ENCODE peak calls at places on chromosomes 13 and 19, in five cellular contexts. R, K, C, P and T are unnamed samples.

GRCh38 chr19:31548941-31549340 is 199.7 kb upstream of the TSHZ3 start:
- DNase-seq in K (peak), R (no peak), C (no peak), P (peak), T (peak)

GRCh38 chr13:114068723-114069322 is 63.6 kb downstream of the RASA3 start:
- DNase-seq in C (peak), K (no peak), P (peak), R (no peak), T (no peak)

GRCh38 chr13:106381083-106381482 is 154.4 kb downstream of the EFNB2 start:
- DNase-seq in C (no peak), R (no peak), K (no peak), P (peak), T (no peak)

GRCh38 chr19:50361290-50362029 is 4.0 kb downstream of the NAPSA start:
- DNase-seq in K (no peak), C (no peak), R (no peak), P (no peak), T (peak)

GRCh38 chr19:17751103-17751911 is at the start of gene FCHO1:
- DNase-seq in K (peak), R (no peak), C (peak), P (no peak), T (peak)

GRCh38 chr13:26198116-26198515 is 24.0 kb downstream of the RNF6 start:
- DNase-seq in P (no peak), C (no peak), R (no peak), K (no peak), T (no peak)

GRCh38 chr13:26476111-26476743 is 81.3 kb upstream of the WASF3 start:
- DNase-seq in R (no peak), K (no peak), P (peak), C (peak), T (no peak)

GRCh38 chr13:110634558-110634957 is 19.2 kb downstream of the NAXD start:
- DNase-seq in P (peak), C (no peak), K (no peak), R (no peak), T (no peak)

GRCh38 chr19:6476155-6476895 is 5.3 kb downstream of the DENND1C start:
- DNase-seq in P (peak), R (peak), C (peak), K (peak), T (peak)
- H3K27ac ChIP-seq in P (no peak), R (no peak), C (no peak), K (no peak), T (no peak)

DNA sequence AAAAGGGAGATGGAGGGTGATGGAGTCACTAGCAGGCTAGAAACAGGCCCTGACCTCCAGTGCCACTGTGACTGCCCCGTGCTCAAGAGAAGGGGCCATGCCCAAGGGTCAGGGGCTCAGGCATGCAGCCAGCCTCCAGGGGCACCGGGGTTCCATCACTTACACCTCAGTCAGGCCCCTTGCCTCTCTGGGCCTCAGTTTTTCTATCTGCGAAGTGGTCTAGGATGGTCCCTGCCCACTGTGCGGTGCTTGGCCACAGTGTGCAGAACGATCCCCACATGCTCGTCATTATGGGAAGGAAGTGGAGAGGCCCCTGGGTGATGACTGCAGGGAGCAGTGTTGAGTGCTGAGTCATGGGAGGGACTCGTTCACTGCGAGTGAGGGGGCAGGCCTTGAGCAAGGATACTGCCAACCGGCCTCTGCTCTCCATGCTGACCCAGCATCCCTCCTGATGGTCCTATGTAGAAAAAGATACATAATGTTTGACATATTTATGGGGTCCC is 23.1 kb downstream of the TMED1 start:
- DNase-seq in K (no peak), C (peak), P (peak), R (no peak), T (no peak)
- H3K27ac ChIP-seq in K (peak), C (no peak), P (peak), R (peak), T (no peak)

DNA sequence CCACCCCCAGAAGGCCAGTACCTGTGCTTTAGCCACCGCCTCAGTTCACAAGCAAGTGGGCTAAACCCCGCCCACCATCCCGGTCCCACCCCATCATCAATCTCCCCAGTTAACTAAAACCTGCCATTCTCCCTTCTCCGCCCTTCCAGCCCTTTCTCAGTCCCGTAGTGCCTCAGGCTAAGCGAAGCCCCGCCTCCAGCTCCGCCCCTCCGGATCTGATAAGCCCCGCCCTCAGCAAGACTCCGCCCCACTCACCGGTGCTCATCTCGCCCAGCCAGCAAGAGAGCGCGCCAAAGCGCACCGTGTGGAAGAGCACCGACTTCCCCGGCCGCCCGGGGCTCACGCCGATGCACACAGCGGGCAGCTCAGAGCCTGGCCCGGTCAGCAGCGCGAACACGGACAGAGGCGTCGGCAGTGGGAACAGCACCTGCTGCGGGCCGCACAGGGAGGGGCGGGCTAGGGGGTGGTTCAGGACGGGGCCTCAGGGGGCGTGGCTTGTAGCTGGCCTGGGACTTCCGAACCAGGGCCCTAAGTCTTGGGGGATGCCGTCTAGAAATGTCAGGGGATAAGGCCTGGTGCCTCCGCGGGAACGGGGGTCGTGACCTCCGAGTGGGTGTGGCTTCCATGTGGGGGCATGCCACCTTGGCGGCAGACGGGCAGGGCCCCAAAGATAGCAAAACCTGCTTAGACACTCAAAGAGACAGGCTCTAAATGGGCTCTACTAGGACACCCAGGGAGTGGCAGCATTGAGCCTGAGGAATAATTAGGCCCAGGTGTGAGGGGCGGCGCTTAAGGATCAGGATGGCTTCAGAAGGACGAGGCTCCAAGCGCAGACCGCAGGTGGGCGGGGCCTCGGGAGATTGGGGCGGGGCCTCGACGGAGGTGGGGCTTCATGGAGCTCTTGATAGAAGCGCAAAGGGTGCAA is 21.4 kb downstream of the MAP4K1 start:
- DNase-seq in K (peak), C (no peak), R (no peak), P (peak), T (no peak)
- H3K27ac ChIP-seq in K (no peak), C (no peak), R (no peak), P (no peak), T (no peak)

GRCh38 chr13:44365899-44366298 is 7.7 kb upstream of the SERP2 start:
- DNase-seq in K (no peak), P (no peak), R (no peak), C (no peak), T (no peak)

GRCh38 chr13:44364601-44365000 is 9.0 kb upstream of the SERP2 start:
- DNase-seq in R (no peak), C (no peak), P (peak), K (no peak), T (no peak)

GRCh38 chr13:44365008-44365407 is 8.6 kb upstream of the SERP2 start:
- DNase-seq in C (no peak), R (no peak), P (peak), K (no peak), T (no peak)

GRCh38 chr13:44362394-44363040 is 11.1 kb upstream of the SERP2 start:
- DNase-seq in C (no peak), K (no peak), P (peak), R (no peak), T (no peak)

DNA sequence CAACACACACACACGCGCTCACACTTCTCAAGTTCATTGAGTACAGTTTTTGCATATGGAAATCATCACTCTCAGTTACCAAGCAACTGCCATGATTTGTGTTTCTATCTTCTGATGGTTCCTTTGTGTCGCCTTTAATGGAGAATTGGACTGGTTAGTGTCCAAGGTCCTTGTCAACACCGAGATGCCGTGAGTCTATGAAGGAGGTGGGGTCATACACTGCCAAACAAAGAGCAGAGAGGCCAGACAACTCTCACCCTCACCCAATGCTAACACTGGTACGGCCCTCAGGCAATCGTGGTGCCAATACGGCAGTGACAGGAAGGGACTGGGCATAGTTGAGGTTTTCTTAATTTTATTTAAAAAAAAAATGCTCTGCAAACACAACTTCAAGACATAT is 9.6 kb upstream of the SERP2 start:
- DNase-seq in R (no peak), K (no peak), P (no peak), C (peak), T (no peak)
- H3K27ac ChIP-seq in R (peak), K (no peak), P (no peak), C (peak), T (no peak)

DNA sequence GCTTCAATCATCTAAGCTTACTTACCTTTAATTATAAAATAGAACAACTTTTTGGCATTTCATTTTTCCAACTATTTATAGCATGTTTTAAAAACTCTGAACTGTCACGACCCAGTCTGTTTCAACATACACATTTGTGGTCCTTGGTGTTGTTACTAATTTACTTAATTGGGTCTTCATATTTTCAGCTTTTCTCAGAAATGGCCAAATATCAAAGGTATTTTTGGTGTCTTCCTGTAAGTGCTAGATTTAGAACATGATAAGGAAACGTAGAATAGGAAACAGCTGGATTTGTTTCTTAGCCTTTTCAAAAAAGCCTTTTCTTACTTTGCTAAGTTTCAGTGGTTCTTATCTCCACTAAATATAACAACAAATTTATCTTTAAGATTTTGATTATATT is 11.4 kb downstream of the LPAR6 start:
- DNase-seq in P (no peak), R (no peak), K (no peak), C (no peak), T (no peak)
- H3K27ac ChIP-seq in P (no peak), R (peak), K (peak), C (peak), T (no peak)

DNA sequence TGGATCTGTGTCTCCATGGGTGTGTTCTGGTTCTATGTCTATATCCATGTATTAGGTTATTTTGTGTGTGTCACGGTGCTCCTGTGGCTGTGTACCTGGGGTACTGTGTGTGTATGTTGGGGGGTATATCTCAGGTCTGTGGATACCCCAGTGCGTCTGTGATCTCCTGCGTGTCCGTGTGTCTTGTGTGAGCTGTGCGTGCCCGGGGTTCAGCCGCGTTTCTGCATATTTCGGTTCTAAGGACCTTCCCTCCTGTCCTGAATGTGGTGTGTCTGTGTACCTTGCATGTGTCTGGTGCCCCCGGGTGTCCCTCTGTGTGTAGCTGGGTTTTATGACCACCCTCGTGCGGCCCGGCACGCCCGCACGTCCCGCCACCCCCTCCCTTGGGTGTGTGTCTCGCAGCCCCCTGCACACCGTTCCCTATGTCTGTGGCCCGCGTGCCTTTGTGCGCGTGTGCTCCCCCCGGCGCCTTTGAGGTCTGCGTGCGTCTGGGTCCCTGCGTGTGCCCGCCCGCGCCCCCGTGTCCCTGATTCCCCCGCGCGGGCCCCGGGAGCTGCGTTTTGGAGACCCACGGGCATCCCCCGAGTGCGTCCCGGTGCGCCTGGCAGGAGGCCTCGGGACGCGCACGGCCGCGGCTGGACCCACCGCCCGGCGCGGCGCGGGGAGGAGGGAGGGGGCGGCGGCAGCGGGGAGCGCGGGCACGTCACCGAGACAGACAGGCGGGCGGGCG is 12.3 kb upstream of the NANOS3 start:
- DNase-seq in C (no peak), K (peak), R (no peak), P (no peak), T (no peak)
- H3K27ac ChIP-seq in C (peak), K (no peak), R (peak), P (no peak), T (no peak)